ENCODE peak calls at places on chromosome 2, in eight cellular contexts. Z is omental fat pad; U is activated T-helper 17 cell treated with anti-CD3 and anti-CD28 coated beads, Interleukin-2, amount 50 U/mL, for 72 hours; D is lower lobe of right lung; T is effector memory CD8-positive, alpha-beta T cell; V is SK-N-SH treated with all-trans-retinoic acid at 6 μM for 48 hours; K is aorta; H is Panc1. G is an unnamed sample.

GRCh38 chr2:40287201-40287600 is 164.7 kb downstream of the SLC8A1 start:
- ATAC-seq in U (no peak), D (no peak), T (no peak), H (no peak), Z (peak), K (no peak), V (no peak), G (peak)

GRCh38 chr2:45913539-45913938 is 262.1 kb downstream of the PRKCE start:
- ATAC-seq in V (no peak), T (no peak), H (no peak), U (no peak), Z (no peak), D (no peak), K (no peak), G (no peak)

GRCh38 chr2:236968101-236968886 is 117.4 kb upstream of the COPS8 start:
- ATAC-seq in K (no peak), Z (no peak), H (no peak), V (no peak), U (no peak), D (no peak), T (peak), G (no peak)

GRCh38 chr2:240741091-240741490 is 49.4 kb downstream of the AQP12A start:
- ATAC-seq in H (no peak), K (no peak), U (no peak), Z (no peak), V (no peak), T (no peak), D (no peak), G (no peak)

GRCh38 chr2:181250691-181251090 is 206.5 kb upstream of the ITGA4 start:
- ATAC-seq in T (no peak), Z (no peak), U (no peak), K (no peak), V (no peak), H (no peak), D (no peak), G (no peak)

GRCh38 chr2:240465765-240466578 is 30.5 kb downstream of the GPC1 start:
- ATAC-seq in K (no peak), D (no peak), U (no peak), V (no peak), Z (no peak), T (no peak), H (no peak), G (no peak)

GRCh38 chr2:30470426-30470825 is 23.4 kb downstream of the LCLAT1 start:
- ATAC-seq in T (no peak), H (no peak), Z (no peak), D (no peak), V (no peak), U (no peak), K (no peak), G (no peak)

GRCh38 chr2:151762694-151763093 is 28.4 kb upstream of the NEB start:
- ATAC-seq in V (peak), D (no peak), T (no peak), U (no peak), Z (no peak), H (no peak), K (no peak), G (no peak)

GRCh38 chr2:197322729-197323720 is 12.4 kb upstream of the ANKRD44 start:
- ATAC-seq in K (no peak), Z (no peak), D (peak), U (peak), H (no peak), T (peak), V (no peak), G (peak)

GRCh38 chr2:43445248-43445647 is 150.6 kb downstream of the THADA start:
- ATAC-seq in D (no peak), Z (no peak), T (no peak), V (no peak), K (peak), H (no peak), U (no peak), G (no peak)